ENCODE peak calls at places on chromosomes 16 and 17, in eight cellular contexts. C, Q, N, F, E, G, R and A are unnamed samples.
A peak's percentile ranks its signal among the peaks of the same experiment; 100 is the strongest.

GRCh38 chr17:9451919-9452318 is 123.7 kb downstream of the STX8 start:
- DNase-seq in N (peak; percentile 35), C (no peak), F (no peak), G (no peak), Q (no peak), E (no peak), R (no peak), A (no peak)

GRCh38 chr17:35536664-35537160 is 766 bp downstream of the SLFN12L start:
- DNase-seq in G (no peak), E (no peak), N (no peak), Q (no peak), R (no peak), F (no peak), C (no peak), A (no peak)

GRCh38 chr16:86884256-86884655 is 305.9 kb downstream of the FOXL1 start:
- DNase-seq in G (no peak), E (no peak), Q (no peak), N (no peak), F (no peak), C (peak; percentile 14), R (no peak), A (no peak)

GRCh38 chr17:80840011-80840410 is 151.6 kb upstream of the CHMP6 start:
- DNase-seq in R (no peak), G (no peak), N (no peak), Q (no peak), C (peak; percentile 17), F (no peak), E (no peak), A (no peak)

GRCh38 chr16:2799205-2799851 is 1.1 kb downstream of the PRSS41 start:
- DNase-seq in E (no peak), F (no peak), Q (no peak), R (no peak), N (no peak), G (no peak), C (peak; percentile 57), A (no peak)

GRCh38 chr17:82030470-82031302 is 792 bp upstream of the RAC3 start:
- DNase-seq in F (peak; percentile 90), Q (no peak), R (peak; percentile 82), E (peak; percentile 70), N (peak; percentile 92), G (peak; percentile 90), C (peak; percentile 93), A (peak; percentile 55)

GRCh38 chr16:67241008-67241900 is 6.0 kb downstream of the FHOD1 start:
- DNase-seq in N (peak; percentile 76), C (no peak), R (peak; percentile 78), Q (no peak), E (no peak), G (no peak), F (peak; percentile 91), A (no peak)

GRCh38 chr16:23670137-23670776 is 8.4 kb upstream of the PLK1 start:
- DNase-seq in N (no peak), R (no peak), G (no peak), F (no peak), C (no peak), E (no peak), Q (peak; percentile 77), A (no peak)

GRCh38 chr16:49400611-49401010 is 27.0 kb downstream of the C16orf78 start:
- DNase-seq in N (no peak), R (no peak), C (no peak), E (no peak), Q (no peak), F (no peak), G (no peak), A (no peak)

GRCh38 chr16:17258848-17259713 is 211.7 kb downstream of the XYLT1 start:
- DNase-seq in G (no peak), F (no peak), R (peak; percentile 45), Q (peak; percentile 79), C (no peak), N (peak; percentile 12), E (no peak), A (no peak)

DNA sequence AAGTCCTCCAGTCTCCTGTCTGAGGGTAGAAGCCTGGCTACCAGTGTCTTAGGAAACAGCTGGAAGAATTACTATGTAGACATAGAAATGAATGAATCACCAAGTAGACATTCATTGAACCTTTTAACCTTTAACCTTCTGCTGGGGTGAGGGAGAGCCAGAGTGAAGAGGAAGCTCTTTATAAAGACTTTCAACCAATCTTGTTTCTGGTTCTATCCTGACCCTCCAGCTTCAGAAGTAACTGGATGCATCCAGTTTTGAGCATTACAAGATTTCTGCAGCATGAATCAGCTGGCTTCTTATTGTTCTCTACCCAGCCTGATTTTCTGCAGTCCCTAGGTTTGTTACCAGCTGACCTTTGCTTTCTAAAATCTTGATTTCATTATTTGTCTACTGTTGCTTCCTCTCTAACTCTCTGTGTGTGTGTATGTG is 8.5 kb downstream of the TEKT1 start:
- DNase-seq in C (no peak), E (no peak), F (no peak), R (no peak), G (no peak), Q (no peak), N (no peak), A (no peak)
- TF ChIP-seq POLR2A in C (no peak), E (no peak), F (no peak), R (no peak), G (no peak), Q (no peak), N (no peak), A (no peak)

DNA sequence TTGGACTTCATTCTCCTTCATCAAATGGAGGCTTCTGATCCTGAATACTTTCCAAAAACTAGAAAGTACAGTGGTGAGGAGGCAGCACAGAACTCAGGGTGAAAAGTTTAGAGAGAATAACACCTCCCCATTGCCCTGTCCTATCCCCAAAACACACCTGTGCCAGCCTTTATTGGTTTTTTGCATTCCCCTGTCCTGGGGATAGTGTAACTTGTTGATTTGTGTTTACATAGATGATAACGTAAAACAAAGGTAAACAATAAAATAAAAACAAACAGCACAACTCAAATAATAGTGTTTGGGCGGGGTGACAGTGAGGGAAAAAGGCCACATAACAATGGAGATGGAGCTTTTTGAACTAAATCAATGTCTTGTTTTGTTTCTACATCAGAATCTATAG is 1917.7 kb downstream of the TP53TG3F start:
- DNase-seq in G (no peak), E (no peak), F (no peak), N (no peak), R (no peak), C (no peak), Q (no peak), A (no peak)
- H3K9me3 ChIP-seq in G (no peaks in the 10 kb centered on the region), E (peaks cover 58% of the 10 kb centered on the region), F (peaks cover 4% of the 10 kb centered on the region), N (no peaks in the 10 kb centered on the region), R (no peaks in the 10 kb centered on the region), C (no peaks in the 10 kb centered on the region), Q (no peaks in the 10 kb centered on the region), A (no peaks in the 10 kb centered on the region)

GRCh38 chr16:81633147-81633619 is 145.9 kb upstream of the PLCG2 start:
- DNase-seq in R (no peak), G (no peak), N (no peak), E (no peak), F (no peak), C (no peak), Q (no peak), A (no peak)
- TF ChIP-seq EP300 in R (no peak), G (no peak), N (no peak), E (no peak), F (no peak), C (no peak), Q (no peak), A (no peak)

DNA sequence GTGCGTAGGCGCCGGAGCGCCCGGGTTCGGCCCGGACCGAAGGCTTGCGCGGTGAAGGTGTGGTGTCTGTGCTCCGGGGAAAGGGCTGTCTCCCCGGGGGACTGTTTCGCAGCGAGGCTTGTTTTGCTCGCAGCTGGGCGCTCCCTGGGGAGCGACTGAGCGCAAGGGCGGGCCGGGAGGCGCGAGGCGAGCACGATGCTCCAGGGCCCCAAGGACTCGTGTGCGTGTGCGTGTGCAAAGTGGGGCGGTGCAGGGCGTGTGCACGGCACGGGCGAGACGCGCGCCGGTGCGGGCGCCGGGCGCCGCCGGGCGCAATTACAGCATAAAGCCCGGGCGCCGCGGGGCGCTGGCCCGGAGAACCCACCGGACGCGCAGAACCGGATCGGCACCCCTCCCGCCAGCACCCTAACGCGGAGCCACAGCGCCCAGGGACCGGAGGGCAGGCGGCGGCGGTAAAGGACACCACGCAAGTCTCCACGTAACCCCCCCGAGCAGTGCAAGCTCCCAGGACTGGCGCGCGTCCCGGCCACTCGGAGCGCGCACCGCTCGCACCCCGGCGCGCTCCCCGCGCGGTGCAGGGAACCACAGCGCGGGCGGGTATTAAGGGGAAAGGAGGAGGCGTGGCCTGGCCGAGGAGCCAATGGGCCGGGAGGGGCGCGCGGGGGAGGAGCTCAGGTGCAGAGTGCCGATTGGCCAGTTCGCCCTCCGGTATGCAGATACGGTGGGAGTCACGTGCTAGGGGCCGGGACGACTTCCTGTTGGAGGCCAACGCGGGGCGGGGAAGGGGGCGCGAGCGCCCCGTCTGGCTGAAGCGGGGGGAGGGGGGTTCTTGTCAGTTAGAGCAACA is at the start of gene TNRC6C:
- DNase-seq in Q (peak; percentile 87), G (peak; percentile 100), R (peak; percentile 100), C (peak; percentile 100), F (peak; percentile 100), N (peak; percentile 100), E (peak; percentile 95), A (peak; percentile 100)
- TF ChIP-seq POLR2A in Q (peak; percentile 100), G (peak; percentile 100), R (peak; percentile 99), C (peak; percentile 100), F (no peak), N (peak; percentile 100), E (peak; percentile 100), A (peak; percentile 100)

GRCh38 chr16:872436-873242 is 72.1 kb upstream of the GNG13 start:
- DNase-seq in R (no peak), N (no peak), E (no peak), C (peak; percentile 49), Q (no peak), F (no peak), G (no peak), A (no peak)

GRCh38 chr16:874366-875181 is 74.0 kb upstream of the GNG13 start:
- DNase-seq in E (no peak), F (no peak), G (no peak), R (no peak), Q (no peak), C (peak; percentile 55), N (no peak), A (no peak)

GRCh38 chr16:875182-876040 is 74.9 kb upstream of the GNG13 start:
- DNase-seq in R (no peak), E (no peak), C (peak; percentile 41), F (no peak), Q (no peak), N (no peak), G (no peak), A (no peak)

GRCh38 chr16:873243-873661 is 72.7 kb upstream of the GNG13 start:
- DNase-seq in E (no peak), C (no peak), R (no peak), G (no peak), N (no peak), Q (no peak), F (no peak), A (peak; percentile 38)

GRCh38 chr16:873889-874288 is 73.4 kb upstream of the GNG13 start:
- DNase-seq in Q (no peak), C (peak; percentile 55), G (no peak), F (no peak), R (no peak), N (no peak), E (no peak), A (no peak)
- H3K9me3 ChIP-seq in Q (no peaks in the 10 kb centered on the region), C (no peaks in the 10 kb centered on the region), G (no peaks in the 10 kb centered on the region), F (no peaks in the 10 kb centered on the region), R (no peaks in the 10 kb centered on the region), N (no peaks in the 10 kb centered on the region), E (no peaks in the 10 kb centered on the region), A (no peaks in the 10 kb centered on the region)